ENCODE peak calls at places on chromosomes 11 and 22, in six cellular contexts. N, A, D, U, C and Q are unnamed samples.

GRCh38 chr11:35077709-35078695 is 61.0 kb upstream of the CD44 start:
- DNase-seq in C (no peak), D (no peak), N (no peak), U (peak), A (no peak), Q (peak)

GRCh38 chr22:46411347-46411746 is 75.8 kb downstream of the TRMU start:
- DNase-seq in N (no peak), D (no peak), A (no peak), C (no peak), U (no peak), Q (no peak)

GRCh38 chr11:128886401-128887119 is 4.6 kb upstream of the KCNJ5 start:
- DNase-seq in A (peak), U (no peak), D (peak), N (peak), C (no peak), Q (no peak)

GRCh38 chr11:66004186-66004585 is 1.9 kb downstream of the BANF1 start:
- DNase-seq in D (no peak), C (no peak), N (no peak), U (no peak), A (no peak), Q (no peak)

GRCh38 chr11:80188228-80188627 is 747.4 kb upstream of the TENM4 start:
- DNase-seq in U (no peak), N (no peak), A (no peak), C (no peak), D (no peak), Q (no peak)

GRCh38 chr22:45503816-45504702 is 1.4 kb downstream of the FBLN1 start:
- DNase-seq in A (no peak), N (no peak), C (no peak), D (no peak), U (no peak), Q (peak)

GRCh38 chr11:134050541-134051383 is 18.1 kb upstream of the JAM3 start:
- DNase-seq in C (no peak), N (peak), A (peak), D (peak), U (peak), Q (peak)

GRCh38 chr11:95337175-95337957 is 106.4 kb upstream of the SESN3 start:
- DNase-seq in N (peak), D (peak), A (no peak), U (peak), C (no peak), Q (peak)

GRCh38 chr11:95330332-95330731 is 99.3 kb upstream of the SESN3 start:
- DNase-seq in D (peak), N (no peak), A (no peak), C (no peak), U (no peak), Q (no peak)

GRCh38 chr22:22351366-22351765 is 106.8 kb downstream of the VPREB1 start:
- DNase-seq in A (no peak), N (no peak), C (no peak), U (no peak), D (no peak), Q (no peak)

GRCh38 chr11:45394294-45395085 is 108.3 kb upstream of the SYT13 start:
- DNase-seq in N (no peak), A (no peak), D (no peak), U (no peak), C (no peak), Q (no peak)

GRCh38 chr22:36860821-36861659 is at the start of gene NCF4:
- DNase-seq in A (peak), D (no peak), N (no peak), U (no peak), C (no peak), Q (no peak)

GRCh38 chr22:29306175-29306829 is at the start of gene GAS2L1:
- DNase-seq in U (peak), C (peak), D (peak), N (peak), A (no peak), Q (peak)

GRCh38 chr11:63719987-63720386 is 38.7 kb downstream of the RTN3 start:
- DNase-seq in D (no peak), U (no peak), N (no peak), A (no peak), C (peak), Q (peak)

GRCh38 chr11:71146846-71147245 is 105.5 kb downstream of the SHANK2 start:
- DNase-seq in U (no peak), D (no peak), C (no peak), A (no peak), N (no peak), Q (no peak)